ENCODE peak calls at places on chromosomes 1 and 21, in five cellular contexts. T is neural crest cell; L is A549; W is CD4-positive, alpha-beta T cell; X is NB4. I is an unnamed sample.

GRCh38 chr1:167297222-167298214 is 76.8 kb downstream of the POU2F1 start:
- DNase-seq in T (no peak), L (no peak), W (no peak), X (peak), I (no peak)

GRCh38 chr1:174239541-174239940 is 80.2 kb downstream of the RABGAP1L start:
- DNase-seq in T (no peak), L (no peak), W (no peak), X (no peak), I (no peak)

GRCh38 chr1:26686795-26687194 is 9.0 kb upstream of the ARID1A start:
- DNase-seq in T (no peak), L (no peak), W (no peak), X (no peak), I (no peak)

GRCh38 chr21:45543710-45544448 is 1.6 kb upstream of the SLC19A1 start:
- DNase-seq in T (no peak), L (no peak), W (no peak), X (no peak), I (no peak)

GRCh38 chr1:42456754-42457089 is 379 bp downstream of the PPCS start:
- DNase-seq in T (peak), L (peak), W (peak), X (peak), I (no peak)

GRCh38 chr1:14441302-14441741 is 157.2 kb upstream of the KAZN start:
- DNase-seq in T (no peak), L (no peak), W (no peak), X (no peak), I (no peak)

GRCh38 chr1:21278208-21278861 is 11.9 kb downstream of the ECE1 start:
- DNase-seq in T (no peak), L (no peak), W (no peak), X (no peak), I (no peak)

GRCh38 chr1:46506470-46507219 is 17.0 kb downstream of the DMBX1 start:
- DNase-seq in T (no peak), L (no peak), W (no peak), X (no peak), I (no peak)

GRCh38 chr1:190477687-190478192 is at the start of gene BRINP3:
- DNase-seq in T (no peak), L (no peak), W (no peak), X (no peak), I (no peak)

GRCh38 chr1:182484067-182484466 is 34.1 kb downstream of the RGSL1 start:
- DNase-seq in T (no peak), L (no peak), W (no peak), X (no peak), I (no peak)

GRCh38 chr1:182488803-182489202 is 38.9 kb downstream of the RGSL1 start:
- DNase-seq in T (no peak), L (no peak), W (no peak), X (no peak), I (no peak)

GRCh38 chr1:182485861-182486260 is 35.9 kb downstream of the RGSL1 start:
- DNase-seq in T (no peak), L (no peak), W (no peak), X (peak), I (no peak)

DNA sequence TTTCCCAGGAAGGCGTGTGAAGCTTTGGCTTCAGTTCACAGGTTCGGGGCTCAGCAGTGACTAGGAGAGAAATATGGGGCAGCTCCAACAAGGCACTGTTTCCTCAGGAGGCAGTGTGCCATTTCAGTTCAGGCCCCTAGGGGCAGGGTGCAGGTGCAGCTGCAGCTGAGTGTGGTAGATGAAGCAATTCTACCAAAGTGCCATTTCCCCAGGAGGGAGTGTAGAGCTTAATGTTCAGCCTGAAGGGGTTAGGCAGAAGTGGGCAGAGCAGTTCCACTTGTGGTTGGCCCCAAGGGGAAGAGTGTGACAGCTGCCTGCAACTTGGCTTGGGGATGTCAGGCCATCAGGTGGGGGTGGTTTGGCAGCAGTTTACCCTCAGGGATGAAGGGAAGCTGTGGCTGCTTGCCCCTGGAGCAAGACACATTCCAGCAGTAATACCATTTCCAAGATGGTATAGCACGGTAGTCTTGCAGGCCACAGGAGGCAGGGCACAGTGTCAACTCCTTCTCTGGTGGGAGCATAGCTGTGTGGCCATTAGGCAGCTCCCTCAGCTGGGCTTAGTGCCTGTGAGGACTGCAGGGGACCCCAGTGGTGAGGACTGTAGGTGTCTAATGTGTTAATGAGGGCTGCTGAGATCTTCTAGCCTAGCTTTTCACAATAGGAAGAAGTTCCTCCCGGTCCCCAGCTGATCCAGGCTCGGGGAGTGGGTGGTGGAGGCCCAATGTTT is 34.7 kb downstream of the RGSL1 start:
- DNase-seq in T (no peak), L (no peak), W (no peak), X (peak), I (no peak)
- TF ChIP-seq CTCF in T (peak), L (no peak), W (no peak), X (peak), I (peak)

GRCh38 chr1:241985787-241986186 is 13.1 kb downstream of the MAP1LC3C start:
- DNase-seq in T (peak), L (peak), W (no peak), X (peak), I (peak)
- TF ChIP-seq CTCF in T (peak), L (peak), W (peak), X (peak), I (peak)

DNA sequence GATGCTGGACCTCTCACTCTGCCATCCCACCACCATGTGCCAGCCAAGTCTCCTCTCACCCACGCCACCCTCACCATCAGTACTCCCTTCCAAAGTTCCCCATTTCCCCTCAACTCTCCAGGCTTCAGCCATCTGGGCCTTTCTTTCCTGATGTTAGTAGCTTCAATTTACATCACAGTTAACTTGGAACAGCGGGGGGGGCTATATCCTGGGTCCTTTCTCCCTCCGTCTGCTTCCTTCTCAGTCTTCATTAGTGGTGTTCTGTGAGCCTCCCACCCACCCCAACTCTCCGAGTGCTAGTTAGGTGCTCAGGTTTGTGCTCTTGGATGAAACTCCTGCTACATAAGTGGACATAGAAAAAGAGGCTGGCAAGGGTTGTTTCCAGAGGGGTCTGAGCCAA is 31.9 kb downstream of the KCNC4 start:
- DNase-seq in T (no peak), L (no peak), W (no peak), X (no peak), I (no peak)
- TF ChIP-seq CTCF in T (no peak), L (no peak), W (no peak), X (no peak), I (no peak)

GRCh38 chr1:3011631-3012510 is 9.4 kb upstream of the ACTRT2 start:
- DNase-seq in T (no peak), L (no peak), W (no peak), X (no peak), I (no peak)

GRCh38 chr1:3013371-3014038 is 7.8 kb upstream of the ACTRT2 start:
- DNase-seq in T (no peak), L (no peak), W (no peak), X (no peak), I (no peak)

GRCh38 chr1:3014041-3014440 is 7.2 kb upstream of the ACTRT2 start:
- DNase-seq in T (no peak), L (no peak), W (no peak), X (no peak), I (no peak)

GRCh38 chr1:3011127-3011526 is 10.1 kb upstream of the ACTRT2 start:
- DNase-seq in T (no peak), L (no peak), W (no peak), X (no peak), I (no peak)

DNA sequence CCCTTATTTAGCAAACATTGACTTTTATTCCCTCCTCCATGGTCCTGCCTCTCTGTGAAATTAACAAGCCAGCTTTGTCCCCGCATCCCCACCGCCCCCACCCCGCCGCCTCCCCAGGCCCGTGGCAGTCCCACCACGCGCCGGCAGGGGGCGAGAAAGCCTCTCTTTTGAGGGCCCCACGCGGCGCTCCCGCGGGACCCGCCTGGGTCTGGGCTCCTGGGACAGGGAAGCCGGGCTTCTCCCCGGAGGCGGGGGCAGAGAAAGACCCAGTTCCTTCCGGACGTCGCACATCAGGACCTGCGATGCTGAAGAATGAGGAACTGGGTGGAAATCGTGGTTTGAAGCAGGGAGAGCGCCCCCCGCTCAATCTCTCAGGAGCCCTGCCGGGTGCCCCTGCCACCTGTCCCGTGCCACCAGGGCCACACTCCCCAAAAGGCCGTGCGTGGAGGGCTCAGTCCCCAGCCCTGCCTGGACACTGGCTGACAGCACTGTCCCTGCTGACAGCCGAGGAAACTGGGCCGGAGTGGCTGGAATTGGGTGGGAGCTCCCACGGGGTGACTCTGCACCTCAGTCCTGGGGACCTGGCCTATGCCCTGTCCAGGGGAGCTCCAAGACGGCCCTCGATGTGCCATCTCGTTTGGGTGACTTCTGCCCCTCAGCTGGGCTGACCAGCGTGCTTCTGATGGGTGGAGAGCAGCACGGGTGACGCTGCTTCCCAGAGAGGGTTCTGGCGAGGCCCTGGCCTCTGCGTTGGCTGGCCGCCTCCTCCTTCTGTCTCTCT is 8.6 kb upstream of the ACTRT2 start:
- DNase-seq in T (peak), L (peak), W (peak), X (peak), I (no peak)
- TF ChIP-seq CTCF in T (peak), L (peak), W (peak), X (peak), I (peak)

GRCh38 chr1:8856689-8857412 is 21.6 kb downstream of the ENO1 start:
- DNase-seq in T (no peak), L (no peak), W (no peak), X (no peak), I (no peak)

GRCh38 chr1:8862528-8862927 is 16.0 kb downstream of the ENO1 start:
- DNase-seq in T (peak), L (no peak), W (peak), X (peak), I (no peak)

GRCh38 chr1:8858112-8858668 is 20.3 kb downstream of the ENO1 start:
- DNase-seq in T (no peak), L (no peak), W (no peak), X (peak), I (no peak)

GRCh38 chr1:8860738-8861516 is 17.6 kb downstream of the ENO1 start:
- DNase-seq in T (no peak), L (no peak), W (no peak), X (no peak), I (no peak)

DNA sequence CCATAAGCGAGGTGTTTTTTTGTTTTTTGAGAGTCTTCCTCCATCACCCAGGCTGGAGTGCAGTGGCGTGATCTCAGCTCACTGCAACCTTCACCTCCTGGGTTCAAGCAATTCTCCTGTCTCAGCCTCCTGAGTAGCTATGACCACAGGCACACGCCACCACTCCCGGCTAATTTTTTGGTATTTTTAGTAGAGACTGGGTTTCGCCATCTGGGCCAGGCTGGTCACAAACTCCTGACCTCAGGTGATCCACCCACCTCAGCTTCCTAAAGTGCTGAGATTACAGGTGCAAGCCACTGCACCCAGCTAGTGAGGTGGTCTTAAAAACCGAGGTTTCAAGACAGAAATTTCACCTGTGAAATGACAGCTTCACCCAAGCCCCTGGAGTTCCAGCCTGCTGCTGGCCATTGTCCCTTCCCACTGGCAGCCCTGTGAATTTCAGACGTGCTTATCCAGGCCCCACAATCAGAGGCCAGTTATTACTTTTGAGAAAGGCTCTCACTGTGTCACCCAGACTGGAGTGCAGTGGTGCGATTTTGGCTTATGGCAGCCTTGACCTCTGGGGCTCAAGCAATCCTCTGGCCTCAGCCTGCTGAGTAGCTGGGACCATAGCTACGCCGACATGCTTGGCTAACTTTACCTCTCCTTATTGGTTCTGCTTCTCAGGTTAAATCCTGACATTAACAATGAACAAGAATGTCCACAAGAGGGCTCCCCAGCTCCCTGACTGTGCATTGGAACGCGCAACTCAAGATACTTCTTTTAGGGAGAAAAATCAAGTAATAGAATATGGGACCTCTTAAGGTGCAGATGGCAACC is 19.4 kb downstream of the ENO1 start:
- DNase-seq in T (peak), L (no peak), W (peak), X (peak), I (no peak)
- TF ChIP-seq CTCF in T (peak), L (peak), W (peak), X (peak), I (peak)

GRCh38 chr1:203306089-203306969 is 1.0 kb downstream of the BTG2 start:
- DNase-seq in T (no peak), L (peak), W (no peak), X (peak), I (no peak)
- TF ChIP-seq CTCF in T (no peak), L (peak), W (peak), X (no peak), I (peak)

GRCh38 chr1:18816808-18817207 is 42.7 kb downstream of the TAS1R2 start:
- DNase-seq in T (no peak), L (no peak), W (no peak), X (no peak), I (no peak)
- TF ChIP-seq CTCF in T (no peak), L (no peak), W (no peak), X (no peak), I (no peak)

GRCh38 chr1:51296379-51297357 is 33.7 kb downstream of the TTC39A start:
- DNase-seq in T (peak), L (peak), W (peak), X (peak), I (peak)
- TF ChIP-seq CTCF in T (peak), L (peak), W (peak), X (peak), I (peak)

I was measured in D721Med.